ENCODE peak calls at places on chromosomes 1 and 21, in six cellular contexts. F is GM23338, W is A549, Q is Panc1, J is HCT116, H is GM12878. T is an unnamed sample.
A peak's percentile ranks its signal among the peaks of the same experiment; 100 is the strongest.

GRCh38 chr1:209618756-209619420 is 33.3 kb downstream of the LAMB3 start:
- DNase-seq in H (no peak), W (no peak), Q (no peak), F (no peak), J (no peak), T (no peak)

GRCh38 chr1:205004296-205004813 is 38.7 kb upstream of the CNTN2 start:
- DNase-seq in W (no peak), H (no peak), Q (no peak), J (no peak), F (no peak), T (no peak)

GRCh38 chr1:111620412-111620971 is 903 bp downstream of the RAP1A start:
- DNase-seq in Q (no peak), H (no peak), F (peak; percentile 45), W (peak; percentile 9), J (no peak), T (peak; percentile 77)

GRCh38 chr1:185453496-185454192 is 136.6 kb upstream of the IVNS1ABP start:
- DNase-seq in F (no peak), H (no peak), W (peak; percentile 89), Q (no peak), J (no peak), T (no peak)

GRCh38 chr1:66364578-66365391 is 169.2 kb upstream of the SGIP1 start:
- DNase-seq in Q (no peak), F (no peak), W (no peak), J (no peak), H (no peak), T (no peak)

GRCh38 chr1:202706851-202707250 is 3.4 kb downstream of the SYT2 start:
- DNase-seq in Q (no peak), W (no peak), H (no peak), F (no peak), J (no peak), T (no peak)

GRCh38 chr21:18244721-18245486 is at the start of gene CHODL:
- DNase-seq in H (no peak), F (peak; percentile 45), Q (no peak), J (no peak), W (no peak), T (no peak)

GRCh38 chr1:184056921-184057496 is 5.5 kb downstream of the TSEN15 start:
- DNase-seq in Q (peak; percentile 58), F (peak; percentile 64), H (no peak), J (no peak), W (peak; percentile 24), T (no peak)

GRCh38 chr21:15848632-15849031 is 118.8 kb downstream of the USP25 start:
- DNase-seq in H (no peak), F (no peak), Q (no peak), W (peak; percentile 17), J (no peak), T (no peak)

GRCh38 chr1:43997295-43997694 is 5.9 kb downstream of the CCDC24 start:
- DNase-seq in H (no peak), Q (no peak), J (no peak), W (no peak), F (no peak), T (no peak)

GRCh38 chr1:224621813-224622682 is 5.9 kb downstream of the CNIH3 start:
- DNase-seq in F (no peak), Q (no peak), J (no peak), W (no peak), H (no peak), T (no peak)

GRCh38 chr1:236282159-236282716 is 480 bp upstream of the ERO1B start:
- DNase-seq in H (no peak), W (no peak), J (no peak), Q (no peak), F (no peak), T (no peak)

GRCh38 chr1:8705104-8705503 is 112.3 kb downstream of the RERE start:
- DNase-seq in F (no peak), W (no peak), Q (no peak), J (no peak), H (no peak), T (no peak)

GRCh38 chr1:121586369-121587229 is 401.8 kb downstream of the SRGAP2C start:
- DNase-seq in Q (no peak), H (no peak), W (no peak), F (peak; percentile 57), J (no peak), T (no peak)

GRCh38 chr21:43916076-43916475 is 51.1 kb downstream of the AGPAT3 start:
- DNase-seq in W (no peak), F (no peak), H (no peak), Q (no peak), J (no peak), T (no peak)

GRCh38 chr1:154730251-154730650 is 122.3 kb upstream of the ADAR start:
- DNase-seq in Q (no peak), H (no peak), J (no peak), W (peak; percentile 75), F (peak; percentile 76), T (no peak)

GRCh38 chr1:1020000-1020404 is at the start of gene AGRN:
- DNase-seq in F (peak; percentile 45), W (no peak), J (no peak), H (no peak), Q (no peak), T (no peak)

GRCh38 chr1:1021010-1021845 is 1.3 kb downstream of the AGRN start:
- DNase-seq in F (peak; percentile 41), J (no peak), Q (no peak), W (peak; percentile 78), H (no peak), T (no peak)

GRCh38 chr1:1020415-1021009 is 592 bp downstream of the AGRN start:
- DNase-seq in J (no peak), W (no peak), Q (no peak), H (no peak), F (peak; percentile 28), T (no peak)

GRCh38 chr1:1021860-1022259 is 1.9 kb downstream of the AGRN start:
- DNase-seq in J (no peak), H (no peak), Q (no peak), F (no peak), W (no peak), T (no peak)

DNA sequence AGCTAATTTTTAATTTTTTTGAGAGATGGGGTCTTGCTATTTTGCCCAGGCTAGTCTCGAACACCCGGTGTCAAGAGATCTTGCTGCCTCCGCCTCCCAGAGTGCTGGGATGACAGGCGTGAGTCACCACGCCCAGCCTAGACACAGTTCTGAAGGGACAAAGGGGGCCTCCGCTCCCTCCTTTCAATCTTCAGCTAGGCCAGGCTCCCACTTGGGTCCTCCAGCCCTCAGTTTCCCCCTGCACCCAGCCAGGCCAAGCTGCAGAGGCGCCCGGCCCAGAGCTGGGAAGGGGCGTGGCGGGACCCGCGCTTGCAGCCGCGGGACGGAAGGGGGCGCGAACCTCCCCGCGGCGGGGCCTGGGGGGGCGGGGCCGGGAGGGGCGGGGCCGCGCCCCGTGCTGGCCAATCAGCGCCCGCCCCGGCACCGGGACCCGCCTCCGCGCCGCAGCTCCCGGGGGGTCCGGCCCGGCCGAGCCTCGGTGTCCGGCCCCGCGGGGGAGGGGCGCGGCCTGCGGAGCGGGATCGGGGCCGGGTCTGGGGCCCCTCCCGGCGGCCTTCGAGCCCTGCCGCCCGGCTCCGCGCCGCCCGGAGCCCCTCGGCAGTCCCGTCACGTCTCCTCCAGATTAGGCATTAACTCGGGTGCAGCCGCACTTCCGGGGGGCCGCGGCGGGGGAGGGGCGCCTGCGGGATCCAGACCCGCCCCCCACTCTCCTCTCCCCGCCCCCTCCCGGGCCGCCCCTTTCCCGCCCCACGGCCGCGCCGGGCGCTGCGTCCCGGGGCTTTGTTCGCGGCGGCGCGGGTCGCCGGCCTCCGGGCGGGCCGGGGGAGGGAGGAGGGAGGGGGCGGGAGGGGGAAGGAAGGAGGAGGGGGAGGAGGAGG is 559 bp upstream of the AGRN start:
- DNase-seq in F (peak; percentile 83), J (peak; percentile 61), Q (no peak), W (peak; percentile 87), H (no peak), T (no peak)
- TF ChIP-seq REST in F (no peak), J (no peak), Q (no peak), W (no peak), H (no peak), T (no peak)

DNA sequence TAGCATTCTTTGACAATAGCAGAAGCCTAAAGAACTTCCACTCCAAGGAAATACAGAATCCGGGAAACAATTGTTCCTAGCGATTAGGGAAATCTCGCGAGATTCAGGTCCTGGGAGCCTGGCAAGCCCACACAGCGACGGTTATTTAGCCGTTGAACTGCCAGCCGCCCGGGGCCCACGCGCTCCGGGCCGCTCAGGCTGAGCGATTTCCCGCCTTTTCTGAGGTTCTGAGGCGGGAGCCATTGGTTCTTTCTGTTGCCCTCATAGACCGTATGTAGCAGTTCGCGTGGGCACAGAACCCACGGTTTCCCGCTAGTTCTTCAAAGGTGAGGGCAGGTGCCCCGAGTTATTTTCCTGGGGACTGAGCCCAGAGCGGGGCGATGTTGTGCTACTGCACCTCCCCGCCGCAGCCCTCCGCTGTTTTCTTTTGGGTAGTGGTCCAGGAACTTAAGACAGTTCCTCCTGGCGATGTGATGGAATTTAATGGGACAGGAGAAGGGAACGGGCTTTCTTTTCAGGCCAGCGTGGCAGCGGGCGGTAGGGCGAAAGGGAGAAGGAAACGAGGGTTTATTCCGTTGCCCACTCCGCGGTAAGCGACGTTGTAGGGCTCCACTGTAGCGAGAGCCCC is at the start of gene SYCP1:
- DNase-seq in Q (no peak), W (no peak), J (no peak), H (no peak), F (peak; percentile 60), T (no peak)
- TF ChIP-seq REST in Q (no peak), W (no peak), J (no peak), H (no peak), F (no peak), T (no peak)

GRCh38 chr1:27402349-27402754 is 9.9 kb downstream of the GPR3 start:
- DNase-seq in F (peak; percentile 75), W (peak; percentile 54), J (no peak), Q (no peak), H (no peak), T (peak; percentile 76)
- TF ChIP-seq REST in F (no peak), W (no peak), J (no peak), Q (no peak), H (no peak), T (no peak)

DNA sequence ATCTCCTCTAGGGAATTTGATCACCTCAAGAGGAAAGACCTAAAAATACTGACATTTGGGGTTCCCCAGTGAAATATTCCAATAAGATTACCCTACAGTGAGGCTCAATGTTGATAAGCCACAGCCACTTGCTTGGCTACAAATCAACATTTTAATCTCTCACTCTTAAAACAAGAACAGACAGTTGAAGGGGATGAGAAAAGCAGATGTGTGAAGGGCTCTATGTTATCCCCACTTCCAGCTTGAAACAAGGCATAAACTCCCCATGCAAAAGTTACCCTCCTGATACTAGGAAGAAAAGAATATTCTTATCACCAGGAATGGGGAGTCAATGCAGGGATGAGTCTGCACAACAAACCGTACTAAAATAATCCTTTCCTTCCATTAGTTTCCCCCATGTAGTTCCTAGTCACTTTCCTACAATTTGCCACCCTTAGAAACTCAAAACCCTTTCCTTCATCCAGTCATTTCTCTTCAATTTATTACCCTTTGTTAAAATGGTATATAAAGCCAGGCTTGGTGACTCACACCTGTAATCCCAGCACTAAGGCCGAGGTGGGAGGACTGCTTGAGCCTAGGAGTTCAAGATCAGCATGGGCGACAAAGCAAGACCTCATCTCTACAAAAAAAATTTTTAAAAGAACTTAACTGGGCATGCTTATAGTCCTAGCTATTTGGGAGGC is 29.5 kb downstream of the LPGAT1 start:
- DNase-seq in F (no peak), W (no peak), Q (no peak), H (no peak), J (no peak), T (no peak)
- TF ChIP-seq REST in F (no peak), W (no peak), Q (no peak), H (no peak), J (no peak), T (no peak)

DNA sequence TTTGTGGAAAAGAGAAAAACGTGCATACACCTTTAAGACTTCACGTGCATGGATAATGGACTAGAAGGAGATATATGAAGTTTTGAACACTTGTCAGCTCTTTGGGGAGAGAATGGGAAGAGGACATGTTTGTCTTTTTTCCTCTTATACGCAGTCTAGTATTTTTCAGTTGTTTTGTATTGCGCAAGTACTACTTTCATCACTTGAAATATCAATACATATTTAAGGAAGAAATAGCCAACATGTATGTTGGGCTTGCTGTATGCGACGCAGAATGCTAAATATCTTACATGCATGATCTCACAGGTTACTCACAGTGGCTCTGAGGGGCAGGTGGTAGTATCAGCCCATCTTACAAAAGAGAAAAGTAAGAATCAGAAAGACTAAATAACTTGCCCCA is 176.5 kb upstream of the RUNX1 start:
- DNase-seq in J (no peak), H (no peak), Q (no peak), F (no peak), W (no peak), T (peak; percentile 27)
- TF ChIP-seq REST in J (no peak), H (no peak), Q (no peak), F (no peak), W (no peak), T (no peak)